ENCODE peak calls at places on chromosomes 5 and 9, in six cellular contexts. Z, F, J, D, L and H are unnamed samples.

GRCh38 chr9:33105939-33106338 is 29.5 kb upstream of the SMU1 start:
- DNase-seq in Z (no peak), L (no peak), F (no peak), D (no peak), J (no peak), H (no peak)

GRCh38 chr5:176436641-176437040 is 11.5 kb upstream of the FAF2 start:
- DNase-seq in F (peak; percentile 85), L (peak; percentile 93), Z (no peak), J (no peak), D (no peak), H (no peak)

GRCh38 chr5:6365977-6366590 is 12.3 kb downstream of the MED10 start:
- DNase-seq in F (no peak), D (no peak), J (no peak), Z (no peak), L (no peak), H (no peak)

GRCh38 chr5:179699640-179700298 is 1.0 kb downstream of the CANX start:
- DNase-seq in L (peak; percentile 65), Z (no peak), F (peak; percentile 29), D (no peak), J (peak; percentile 72), H (no peak)

GRCh38 chr5:150146862-150147579 is 8.6 kb downstream of the PDGFRB start:
- DNase-seq in J (no peak), D (no peak), F (no peak), Z (peak; percentile 77), L (no peak), H (peak; percentile 64)

GRCh38 chr5:108642170-108642906 is 105.4 kb upstream of the FER start:
- DNase-seq in F (peak; percentile 67), Z (peak; percentile 47), J (peak; percentile 46), L (peak; percentile 74), D (peak; percentile 41), H (peak; percentile 42)

GRCh38 chr5:147216552-147217154 is 18.2 kb upstream of the STK32A start:
- DNase-seq in L (no peak), Z (no peak), J (no peak), F (peak; percentile 35), D (no peak), H (no peak)

GRCh38 chr5:145681686-145682085 is 153.5 kb downstream of the PRELID2 start:
- DNase-seq in L (peak; percentile 76), D (peak; percentile 50), F (peak; percentile 66), J (peak; percentile 34), Z (peak; percentile 19), H (peak; percentile 42)

GRCh38 chr9:36893148-36893547 is 140.9 kb downstream of the PAX5 start:
- DNase-seq in F (no peak), L (no peak), Z (peak; percentile 27), D (no peak), J (no peak), H (peak; percentile 18)

GRCh38 chr5:54628049-54628448 is 110.5 kb downstream of the SNX18 start:
- DNase-seq in J (no peak), F (no peak), L (no peak), D (no peak), Z (no peak), H (no peak)

GRCh38 chr5:130616161-130616560 is 548.9 kb downstream of the HINT1 start:
- DNase-seq in D (no peak), L (no peak), Z (no peak), F (no peak), J (no peak), H (no peak)

GRCh38 chr5:102115736-102116135 is 180.3 kb downstream of the SLCO4C1 start:
- DNase-seq in D (no peak), L (no peak), J (no peak), F (no peak), Z (no peak), H (no peak)

GRCh38 chr9:6545017-6545691 is 100.4 kb downstream of the GLDC start:
- DNase-seq in J (no peak), F (peak; percentile 59), D (no peak), L (no peak), Z (no peak), H (no peak)